ENCODE peak calls at places on chromosome 6, in five cellular contexts. I, P, Y, Z and C are unnamed samples.

GRCh38 chr6:13689511-13690256 is 22.0 kb downstream of the RANBP9 start:
- DNase-seq in I (peak; percentile 31), P (no peak), Y (no peak), Z (no peak), C (no peak)

GRCh38 chr6:73085362-73085975 is 139.8 kb downstream of the KHDC1L start:
- DNase-seq in I (peak; percentile 42), P (no peak), Y (peak; percentile 9), Z (no peak), C (no peak)

GRCh38 chr6:108846628-108847027 is 1.6 kb upstream of the ARMC2 start:
- DNase-seq in I (no peak), P (no peak), Y (no peak), Z (no peak), C (no peak)

GRCh38 chr6:51161752-51162151 is 343.1 kb downstream of the TFAP2B start:
- DNase-seq in I (no peak), P (no peak), Y (no peak), Z (no peak), C (no peak)

GRCh38 chr6:1202201-1202600 is 109.7 kb upstream of the FOXQ1 start:
- DNase-seq in I (no peak), P (no peak), Y (no peak), Z (no peak), C (no peak)

GRCh38 chr6:154154389-154154967 is 115.4 kb downstream of the OPRM1 start:
- DNase-seq in I (peak; percentile 69), P (peak; percentile 65), Y (peak; percentile 85), Z (no peak), C (no peak)

GRCh38 chr6:108452725-108453195 is 108.0 kb upstream of the FOXO3 start:
- DNase-seq in I (no peak), P (no peak), Y (peak; percentile 66), Z (no peak), C (no peak)

GRCh38 chr6:44829811-44830210 is 442.3 kb downstream of the CDC5L start:
- DNase-seq in I (no peak), P (no peak), Y (no peak), Z (no peak), C (no peak)

GRCh38 chr6:85436408-85436807 is 13.5 kb upstream of the NT5E start:
- DNase-seq in I (peak; percentile 52), P (no peak), Y (peak; percentile 61), Z (no peak), C (no peak)

GRCh38 chr6:3561745-3562144 is 104.9 kb upstream of the SLC22A23 start:
- DNase-seq in I (no peak), P (no peak), Y (peak; percentile 35), Z (no peak), C (no peak)

GRCh38 chr6:37784585-37784967 is 35.0 kb upstream of the ZFAND3 start:
- DNase-seq in I (peak; percentile 48), P (no peak), Y (no peak), Z (no peak), C (no peak)

GRCh38 chr6:149228276-149228962 is 89.1 kb upstream of the TAB2 start:
- DNase-seq in I (no peak), P (no peak), Y (no peak), Z (no peak), C (no peak)

GRCh38 chr6:116387374-116387773 is 16.6 kb downstream of the DSE start:
- DNase-seq in I (peak; percentile 80), P (no peak), Y (peak; percentile 68), Z (no peak), C (no peak)

GRCh38 chr6:159056003-159056402 is 11.2 kb upstream of the TAGAP start:
- DNase-seq in I (no peak), P (no peak), Y (no peak), Z (no peak), C (no peak)

GRCh38 chr6:2221724-2222274 is 23.6 kb downstream of the GMDS start:
- DNase-seq in I (peak; percentile 43), P (no peak), Y (no peak), Z (no peak), C (no peak)

GRCh38 chr6:147205690-147206600 is 1.7 kb downstream of the STXBP5 start:
- DNase-seq in I (peak; percentile 32), P (peak; percentile 57), Y (peak; percentile 69), Z (no peak), C (no peak)

GRCh38 chr6:118675225-118675624 is 23.8 kb upstream of the CEP85L start:
- DNase-seq in I (no peak), P (no peak), Y (no peak), Z (no peak), C (no peak)

GRCh38 chr6:135094403-135094821 is 39.8 kb upstream of the HBS1L start:
- DNase-seq in I (peak; percentile 85), P (no peak), Y (no peak), Z (no peak), C (no peak)

GRCh38 chr6:46325561-46326525 is 155.1 kb upstream of the ENPP5 start:
- DNase-seq in I (peak; percentile 63), P (no peak), Y (peak; percentile 37), Z (no peak), C (no peak)

GRCh38 chr6:166490671-166491500 is 95.6 kb downstream of the RAMACL start:
- DNase-seq in I (peak; percentile 71), P (peak; percentile 14), Y (peak; percentile 80), Z (no peak), C (no peak)

GRCh38 chr6:13729891-13730290 is 18.3 kb upstream of the RANBP9 start:
- DNase-seq in I (peak; percentile 79), P (no peak), Y (peak; percentile 61), Z (no peak), C (no peak)

GRCh38 chr6:166626177-166627038 is 643 bp downstream of the RPS6KA2 start:
- DNase-seq in I (peak; percentile 15), P (peak; percentile 22), Y (peak; percentile 58), Z (no peak), C (no peak)

GRCh38 chr6:118306640-118307238 is 241.4 kb upstream of the PLN start:
- DNase-seq in I (peak; percentile 16), P (no peak), Y (no peak), Z (no peak), C (no peak)

GRCh38 chr6:158849899-158850806 is 31.0 kb upstream of the EZR start:
- DNase-seq in I (peak; percentile 96), P (peak; percentile 65), Y (peak; percentile 78), Z (no peak), C (no peak)

GRCh38 chr6:35298625-35299140 is 1.1 kb downstream of the DEF6 start:
- DNase-seq in I (no peak), P (no peak), Y (no peak), Z (no peak), C (no peak)

GRCh38 chr6:56334937-56335336 is 87.6 kb upstream of the COL21A1 start:
- DNase-seq in I (peak; percentile 88), P (no peak), Y (peak; percentile 49), Z (no peak), C (no peak)

GRCh38 chr6:141541766-141542324 is 590.9 kb upstream of the GJE1 start:
- DNase-seq in I (peak; percentile 66), P (no peak), Y (peak; percentile 29), Z (no peak), C (no peak)